ENCODE peak calls at places on chromosomes 11 and 22, in nine cellular contexts. I is GM12865, D is right cardiac atrium, V is caudate nucleus, J is NCI-H446, U is GOT3, G is RWPE1, N is GDM1, S is DMS79 treated with DMSO at 0.1 percent for 48 hours. R is an unnamed sample.

GRCh38 chr22:42300286-42301071 is 30.0 kb upstream of the TCF20 start:
- DNase-seq in I (peak; percentile 58), D (no peak), V (no peak), J (no peak), U (no peak), G (peak; percentile 69), N (peak; percentile 48), S (no peak), R (no peak)

GRCh38 chr11:78815631-78816232 is 241.1 kb upstream of the NARS2 start:
- DNase-seq in I (no peak), D (no peak), V (no peak), J (no peak), U (no peak), G (no peak), N (no peak), S (no peak), R (no peak)

GRCh38 chr11:61968758-61969390 is 1.4 kb upstream of the FTH1 start:
- DNase-seq in I (no peak), D (no peak), V (no peak), J (no peak), U (no peak), G (no peak), N (no peak), S (no peak), R (no peak)

GRCh38 chr11:86781546-86781945 is 18.8 kb upstream of the PRSS23 start:
- DNase-seq in I (no peak), D (no peak), V (no peak), J (no peak), U (no peak), G (no peak), N (no peak), S (no peak), R (no peak)

GRCh38 chr22:42114721-42115120 is 15.9 kb downstream of the CYP2D6 start:
- DNase-seq in I (peak; percentile 26), D (no peak), V (no peak), J (no peak), U (no peak), G (no peak), N (no peak), S (no peak), R (no peak)

GRCh38 chr11:63663809-63664208 is 7.4 kb downstream of the ATL3 start:
- DNase-seq in I (no peak), D (no peak), V (no peak), J (no peak), U (no peak), G (peak; percentile 75), N (no peak), S (no peak), R (no peak)

GRCh38 chr11:65817815-65818680 is 15.7 kb upstream of the SNX32 start:
- DNase-seq in I (peak; percentile 93), D (peak; percentile 93), V (peak; percentile 84), J (peak; percentile 90), U (peak; percentile 46), G (peak; percentile 86), N (peak; percentile 83), S (peak; percentile 87), R (peak; percentile 33)

GRCh38 chr22:43539572-43540533 is 128.0 kb downstream of the MPPED1 start:
- DNase-seq in I (no peak), D (no peak), V (no peak), J (no peak), U (no peak), G (no peak), N (no peak), S (no peak), R (no peak)

GRCh38 chr22:29481265-29482000 is 1.4 kb downstream of the NEFH start:
- DNase-seq in I (no peak), D (no peak), V (no peak), J (no peak), U (no peak), G (no peak), N (no peak), S (peak; percentile 1), R (no peak)

GRCh38 chr22:30357650-30358215 is 926 bp downstream of the CCDC157 start:
- DNase-seq in I (no peak), D (no peak), V (no peak), J (no peak), U (no peak), G (no peak), N (no peak), S (no peak), R (no peak)

GRCh38 chr11:12163181-12163841 is 52.9 kb downstream of the MICAL2 start:
- DNase-seq in I (no peak), D (peak; percentile 55), V (no peak), J (no peak), U (no peak), G (no peak), N (no peak), S (no peak), R (no peak)

GRCh38 chr22:43798492-43798891 is 13.6 kb downstream of the EFCAB6 start:
- DNase-seq in I (peak; percentile 75), D (no peak), V (no peak), J (no peak), U (no peak), G (no peak), N (no peak), S (no peak), R (no peak)

GRCh38 chr11:76179147-76179546 is 27.2 kb downstream of the WNT11 start:
- DNase-seq in I (no peak), D (no peak), V (no peak), J (no peak), U (no peak), G (no peak), N (no peak), S (no peak), R (no peak)

GRCh38 chr11:95066721-95067041 is at the start of gene SRSF8:
- DNase-seq in I (no peak), D (no peak), V (no peak), J (no peak), U (no peak), G (no peak), N (no peak), S (peak; percentile 88), R (no peak)

R was measured in C1 segment of cervical spinal cord.